ENCODE peak calls at places on chromosomes 5 and 9, in four cellular contexts. One of them, this sample, is unnamed.

GRCh38 chr5:113031132-113031531 is 54.5 kb downstream of the DCP2 start:
- DNase-seq in upper lobe of left lung: no peak
- DNase-seq in testis: no peak
- DNase-seq in K562: no peak
- DNase-seq in this sample: no peak

GRCh38 chr9:4769321-4770080 is 23.2 kb upstream of the RCL1 start:
- DNase-seq in upper lobe of left lung: no peak
- DNase-seq in testis: no peak
- DNase-seq in K562: peak; percentile 66
- DNase-seq in this sample: no peak

GRCh38 chr9:95305770-95306492 is 11.6 kb downstream of the FANCC start:
- DNase-seq in upper lobe of left lung: no peak
- DNase-seq in testis: no peak
- DNase-seq in K562: no peak
- DNase-seq in this sample: no peak

GRCh38 chr5:84642324-84642723 is 257.6 kb upstream of the EDIL3 start:
- DNase-seq in upper lobe of left lung: no peak
- DNase-seq in testis: no peak
- DNase-seq in K562: no peak
- DNase-seq in this sample: no peak

GRCh38 chr5:73338201-73339126 is 110.1 kb downstream of the FOXD1 start:
- DNase-seq in upper lobe of left lung: no peak
- DNase-seq in testis: peak; percentile 20
- DNase-seq in K562: no peak
- DNase-seq in this sample: no peak

GRCh38 chr9:26856413-26857032 is 36.1 kb downstream of the CAAP1 start:
- DNase-seq in upper lobe of left lung: no peak
- DNase-seq in testis: peak; percentile 50
- DNase-seq in K562: peak; percentile 44
- DNase-seq in this sample: no peak

GRCh38 chr5:34002629-34003328 is 5.1 kb downstream of the AMACR start:
- DNase-seq in upper lobe of left lung: no peak
- DNase-seq in testis: no peak
- DNase-seq in K562: no peak
- DNase-seq in this sample: no peak

GRCh38 chr9:119216891-119217290 is 152.3 kb downstream of the BRINP1 start:
- DNase-seq in upper lobe of left lung: no peak
- DNase-seq in testis: peak; percentile 46
- DNase-seq in K562: no peak
- DNase-seq in this sample: no peak

GRCh38 chr9:130041648-130042405 is 1.2 kb downstream of the FNBP1 start:
- DNase-seq in upper lobe of left lung: no peak
- DNase-seq in testis: peak; percentile 34
- DNase-seq in K562: no peak
- DNase-seq in this sample: no peak

GRCh38 chr5:91312698-91313097 is 70.4 kb downstream of the ARRDC3 start:
- DNase-seq in upper lobe of left lung: no peak
- DNase-seq in testis: no peak
- DNase-seq in K562: no peak
- DNase-seq in this sample: no peak

GRCh38 chr5:158382473-158382872 is 523.5 kb upstream of the CLINT1 start:
- DNase-seq in upper lobe of left lung: peak; percentile 82
- DNase-seq in testis: peak; percentile 79
- DNase-seq in K562: peak; percentile 11
- DNase-seq in this sample: no peak

GRCh38 chr5:168480601-168481000 is 5.7 kb upstream of the RARS1 start:
- DNase-seq in upper lobe of left lung: no peak
- DNase-seq in testis: no peak
- DNase-seq in K562: no peak
- DNase-seq in this sample: no peak

GRCh38 chr9:36985061-36985768 is 48.9 kb downstream of the PAX5 start:
- DNase-seq in upper lobe of left lung: no peak
- DNase-seq in testis: no peak
- DNase-seq in K562: no peak
- DNase-seq in this sample: no peak
- H3K27me3 ChIP-seq in upper lobe of left lung: peaks cover 28% of the 10 kb centered on the region
- H3K27me3 ChIP-seq in testis: no peaks in the 10 kb centered on the region
- H3K27me3 ChIP-seq in K562: peaks cover 32% of the 10 kb centered on the region
- H3K27me3 ChIP-seq in this sample: peaks cover 3% of the 10 kb centered on the region

GRCh38 chr9:112408285-112408684 is 28.4 kb downstream of the HSDL2 start:
- DNase-seq in upper lobe of left lung: no peak
- DNase-seq in testis: no peak
- DNase-seq in K562: no peak
- DNase-seq in this sample: no peak

GRCh38 chr9:112408819-112409218 is 28.9 kb downstream of the HSDL2 start:
- DNase-seq in upper lobe of left lung: no peak
- DNase-seq in testis: no peak
- DNase-seq in K562: no peak
- DNase-seq in this sample: no peak

GRCh38 chr9:112401175-112401815 is 21.4 kb downstream of the HSDL2 start:
- DNase-seq in upper lobe of left lung: no peak
- DNase-seq in testis: no peak
- DNase-seq in K562: no peak
- DNase-seq in this sample: no peak

GRCh38 chr9:112404367-112404979 is 24.6 kb downstream of the HSDL2 start:
- DNase-seq in upper lobe of left lung: peak; percentile 60
- DNase-seq in testis: no peak
- DNase-seq in K562: no peak
- DNase-seq in this sample: no peak

GRCh38 chr9:112403802-112404201 is 23.9 kb downstream of the HSDL2 start:
- DNase-seq in upper lobe of left lung: no peak
- DNase-seq in testis: no peak
- DNase-seq in K562: no peak
- DNase-seq in this sample: no peak
- TF ChIP-seq POLR2A in upper lobe of left lung: no peak
- TF ChIP-seq POLR2A in testis: no peak
- TF ChIP-seq POLR2A in K562: no peak
- TF ChIP-seq POLR2A in this sample: no peak

DNA sequence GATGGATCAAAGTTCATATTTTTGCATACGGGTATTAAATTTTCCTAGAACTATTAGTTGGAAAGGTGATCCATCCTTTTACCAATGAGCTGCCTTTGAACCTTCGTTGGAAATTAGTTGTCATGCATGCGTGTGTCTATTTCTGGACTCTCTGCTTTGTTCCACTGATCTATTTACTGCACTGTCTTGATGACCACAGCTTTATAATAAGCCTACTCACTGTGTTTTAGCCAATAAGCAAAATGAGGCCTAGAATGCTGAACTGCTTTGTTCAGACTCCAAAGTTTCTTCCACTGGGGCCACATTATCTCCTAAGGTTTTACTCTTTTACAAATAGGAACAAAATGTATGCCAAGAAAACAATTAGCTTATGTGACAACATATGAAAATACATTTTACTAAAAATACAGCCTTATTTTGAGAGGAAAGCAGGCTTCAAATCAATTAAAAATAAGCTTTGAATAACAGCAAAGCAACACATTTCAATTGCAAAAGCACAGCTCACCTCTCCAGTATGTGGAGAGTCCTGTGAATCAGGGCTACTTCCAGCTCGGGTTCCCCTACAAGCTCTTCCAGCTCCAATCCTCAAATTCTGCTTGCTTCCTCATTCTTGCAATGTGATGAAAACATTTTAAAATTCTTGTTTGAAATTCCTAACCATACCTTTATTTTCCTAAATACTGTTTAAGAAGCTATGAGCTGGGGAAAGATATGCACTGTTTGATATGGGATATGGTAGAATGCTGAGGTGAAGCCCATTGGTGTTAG is 72.0 kb downstream of the RETREG1 start:
- DNase-seq in upper lobe of left lung: no peak
- DNase-seq in testis: no peak
- DNase-seq in K562: no peak
- DNase-seq in this sample: no peak
- H3K4me1 ChIP-seq in upper lobe of left lung: no peaks in the 10 kb centered on the region
- H3K4me1 ChIP-seq in testis: no peaks in the 10 kb centered on the region
- H3K4me1 ChIP-seq in K562: no peaks in the 10 kb centered on the region
- H3K4me1 ChIP-seq in this sample: peaks cover 10% of the 10 kb centered on the region

DNA sequence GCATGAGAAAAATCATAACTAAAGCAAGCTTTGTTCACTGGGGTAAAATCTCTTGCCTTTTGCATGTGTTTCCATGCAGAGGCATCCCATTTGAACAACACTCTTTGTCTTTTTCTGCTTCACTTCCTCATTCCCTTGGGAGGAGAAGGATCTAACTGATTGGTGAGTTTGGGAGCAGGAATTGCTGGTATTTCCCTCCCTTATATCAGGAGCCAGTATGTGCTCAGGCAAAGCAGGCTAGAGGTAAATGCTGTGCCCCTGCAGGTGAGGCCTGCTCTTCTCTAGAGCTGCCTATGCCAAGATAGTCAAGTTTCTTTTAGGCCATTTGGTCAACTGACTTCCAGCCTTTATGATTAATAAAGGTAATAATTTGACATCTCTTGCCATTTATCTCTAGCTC is 179.9 kb downstream of the COX7C start:
- DNase-seq in upper lobe of left lung: no peak
- DNase-seq in testis: no peak
- DNase-seq in K562: no peak
- DNase-seq in this sample: no peak
- H3K27me3 ChIP-seq in upper lobe of left lung: no peaks in the 10 kb centered on the region
- H3K27me3 ChIP-seq in testis: no peaks in the 10 kb centered on the region
- H3K27me3 ChIP-seq in K562: no peaks in the 10 kb centered on the region
- H3K27me3 ChIP-seq in this sample: no peaks in the 10 kb centered on the region